ENCODE peak calls at places on chromosomes 16 and 17, in four cellular contexts. E is substantia nigra, K is WERI-Rb-1, S is hypothalamus. A is an unnamed sample.

GRCh38 chr16:89331371-89332109 is 114.0 kb downstream of the ZNF778 start:
- DNase-seq in S (no peak), K (no peak), E (no peak), A (no peak)

GRCh38 chr17:16415031-16415924 is at the start of gene TRPV2:
- DNase-seq in S (no peak), E (no peak), K (peak; percentile 92), A (no peak)

GRCh38 chr16:11799509-11800384 is 2.7 kb upstream of the ZC3H7A start:
- DNase-seq in K (peak; percentile 21), E (no peak), S (no peak), A (no peak)

GRCh38 chr17:16442141-16442540 is 26.8 kb downstream of the TRPV2 start:
- DNase-seq in K (no peak), S (no peak), E (no peak), A (no peak)

GRCh38 chr16:26614102-26614864 is 452.4 kb upstream of the C16orf82 start:
- DNase-seq in E (no peak), K (peak; percentile 51), S (peak; percentile 7), A (no peak)

GRCh38 chr16:85010931-85011845 is at the start of gene ZDHHC7:
- DNase-seq in K (peak; percentile 68), S (peak; percentile 86), E (peak; percentile 80), A (peak; percentile 82)

GRCh38 chr17:16573466-16573865 is 4.5 kb upstream of the ZNF287 start:
- DNase-seq in K (no peak), S (no peak), E (no peak), A (no peak)

GRCh38 chr16:74868501-74868900 is 93.9 kb upstream of the FA2H start:
- DNase-seq in K (no peak), E (no peak), S (no peak), A (no peak)

GRCh38 chr16:13529193-13529982 is 390.6 kb upstream of the ERCC4 start:
- DNase-seq in S (no peak), E (no peak), K (no peak), A (no peak)

GRCh38 chr17:80760501-80760900 is 215.9 kb downstream of the RPTOR start:
- DNase-seq in S (no peak), E (no peak), K (no peak), A (no peak)

GRCh38 chr16:59210955-59211541 is 476.9 kb upstream of the GOT2 start:
- DNase-seq in S (no peak), K (no peak), E (no peak), A (no peak)

GRCh38 chr17:56733833-56734232 is 99.9 kb downstream of the C17orf67 start:
- DNase-seq in E (no peak), S (no peak), K (no peak), A (no peak)

GRCh38 chr17:2398655-2399571 is 1.9 kb downstream of the MNT start:
- DNase-seq in E (peak; percentile 55), K (no peak), S (peak; percentile 65), A (peak; percentile 70)

GRCh38 chr17:4899341-4900230 is at the start of gene C17orf107:
- DNase-seq in E (peak; percentile 31), K (no peak), S (peak; percentile 32), A (no peak)

GRCh38 chr17:81706757-81707624 is 3.8 kb downstream of the MRPL12 start:
- DNase-seq in E (no peak), S (no peak), K (no peak), A (no peak)

GRCh38 chr17:29807520-29808361 is 122.3 kb downstream of the SSH2 start:
- DNase-seq in E (peak; percentile 40), S (peak; percentile 3), K (peak; percentile 61), A (peak; percentile 36)

GRCh38 chr17:82497483-82498405 is 21.8 kb upstream of the FOXK2 start:
- DNase-seq in K (peak; percentile 79), S (peak; percentile 47), E (peak; percentile 28), A (peak; percentile 36)

GRCh38 chr17:15651001-15651582 is 31.6 kb upstream of the FBXW10B start:
- DNase-seq in E (no peak), K (no peak), S (peak; percentile 33), A (no peak)

GRCh38 chr16:27676807-27677206 is 126.9 kb downstream of the KATNIP start:
- DNase-seq in S (no peak), K (no peak), E (no peak), A (no peak)

GRCh38 chr16:19969284-19969683 is 84.6 kb upstream of the GPRC5B start:
- DNase-seq in K (no peak), E (no peak), S (no peak), A (no peak)

GRCh38 chr16:29756654-29757053 is 10.9 kb upstream of the C16orf54 start:
- DNase-seq in E (no peak), S (no peak), K (no peak), A (no peak)

GRCh38 chr16:88063201-88063773 is 112.1 kb downstream of the BANP start:
- DNase-seq in S (peak; percentile 16), E (peak; percentile 24), K (no peak), A (no peak)

GRCh38 chr17:4576729-4577322 is 7.5 kb upstream of the SMTNL2 start:
- DNase-seq in S (no peak), K (peak; percentile 54), E (no peak), A (no peak)

GRCh38 chr17:28426081-28426519 is 20.1 kb upstream of the SLC46A1 start:
- DNase-seq in S (no peak), K (peak; percentile 41), E (no peak), A (no peak)

GRCh38 chr17:49995055-49995738 is at the start of gene DLX3:
- DNase-seq in K (peak; percentile 96), E (peak; percentile 8), S (no peak), A (no peak)

GRCh38 chr17:28572294-28573099 is 1.2 kb upstream of the PIGS start:
- DNase-seq in K (no peak), S (peak; percentile 13), E (no peak), A (no peak)

GRCh38 chr17:47695664-47696376 is 1.9 kb downstream of the TBKBP1 start:
- DNase-seq in K (peak; percentile 13), E (no peak), S (no peak), A (no peak)

GRCh38 chr16:53991181-53992056 is 287.5 kb downstream of the FTO start:
- DNase-seq in K (no peak), E (no peak), S (no peak), A (peak; percentile 60)

GRCh38 chr17:20066253-20066652 is 57.1 kb downstream of the SPECC1 start:
- DNase-seq in E (no peak), S (no peak), K (no peak), A (peak; percentile 53)

GRCh38 chr16:67932462-67932840 is 789 bp upstream of the CTRL start:
- DNase-seq in K (no peak), S (no peak), E (no peak), A (no peak)